ENCODE peak calls at places on chromosomes 5 and 9, in seven cellular contexts. U, I, N, P, S, F and K are unnamed samples.

GRCh38 chr9:126327016-126327749 is 554 bp downstream of the MVB12B start:
- DNase-seq in F (no peak), N (no peak), P (peak), U (no peak), S (peak), I (peak), K (peak)

GRCh38 chr5:67516959-67517358 is 320.4 kb upstream of the CD180 start:
- DNase-seq in P (peak), I (no peak), S (no peak), N (no peak), F (no peak), U (no peak), K (no peak)

GRCh38 chr5:53512539-53512938 is 32.1 kb downstream of the FST start:
- DNase-seq in I (no peak), N (no peak), P (no peak), S (no peak), F (no peak), U (no peak), K (no peak)

GRCh38 chr5:51566940-51567339 is 183.7 kb downstream of the ISL1 start:
- DNase-seq in N (no peak), U (no peak), F (no peak), P (no peak), I (no peak), S (no peak), K (no peak)

GRCh38 chr5:173809014-173809413 is 79.1 kb upstream of the CPEB4 start:
- DNase-seq in I (no peak), N (no peak), S (no peak), P (no peak), U (no peak), F (no peak), K (no peak)

GRCh38 chr9:99606955-99607354 is 214.7 kb upstream of the NR4A3 start:
- DNase-seq in I (no peak), F (no peak), P (no peak), S (no peak), U (no peak), N (no peak), K (no peak)

GRCh38 chr9:97415146-97415545 is 3.2 kb downstream of the TDRD7 start:
- DNase-seq in S (no peak), I (no peak), P (no peak), F (no peak), U (no peak), N (no peak), K (no peak)

GRCh38 chr9:134891016-134891589 is 10.5 kb downstream of the FCN2 start:
- DNase-seq in N (no peak), F (no peak), U (peak), S (no peak), I (peak), P (no peak), K (no peak)

GRCh38 chr9:71955300-71955915 is 44.0 kb downstream of the C9orf85 start:
- DNase-seq in I (no peak), U (no peak), P (no peak), S (no peak), N (no peak), F (no peak), K (no peak)

GRCh38 chr5:35876454-35876853 is 19.8 kb downstream of the IL7R start:
- DNase-seq in F (no peak), N (no peak), U (no peak), I (no peak), S (no peak), P (no peak), K (no peak)

GRCh38 chr9:136833381-136834142 is 8.7 kb upstream of the AJM1 start:
- DNase-seq in U (no peak), I (no peak), S (no peak), F (no peak), P (no peak), N (no peak), K (no peak)

GRCh38 chr5:121974261-121974660 is 12.5 kb downstream of the SRFBP1 start:
- DNase-seq in I (no peak), F (no peak), N (no peak), U (no peak), P (no peak), S (no peak), K (no peak)

GRCh38 chr5:73365301-73365853 is 83.2 kb downstream of the FOXD1 start:
- DNase-seq in I (no peak), S (no peak), F (no peak), U (no peak), N (no peak), P (peak), K (no peak)

GRCh38 chr5:65479527-65479926 is 2.2 kb downstream of the ADAMTS6 start:
- DNase-seq in N (no peak), U (no peak), F (no peak), S (no peak), I (no peak), P (no peak), K (no peak)

GRCh38 chr9:134671341-134672113 is 29.9 kb downstream of the COL5A1 start:
- DNase-seq in I (peak), S (no peak), N (no peak), F (no peak), U (no peak), P (no peak), K (no peak)

GRCh38 chr5:40428129-40428528 is 251.6 kb upstream of the PTGER4 start:
- DNase-seq in I (no peak), N (peak), P (no peak), U (no peak), F (no peak), S (no peak), K (no peak)

GRCh38 chr9:36793277-36793676 is 220.6 kb downstream of the MELK start:
- DNase-seq in I (no peak), U (no peak), F (no peak), S (no peak), N (no peak), P (peak), K (no peak)

GRCh38 chr5:149310488-149310887 is 34.8 kb upstream of the GRPEL2 start:
- DNase-seq in U (no peak), N (no peak), F (no peak), I (no peak), S (no peak), P (no peak), K (no peak)

DNA sequence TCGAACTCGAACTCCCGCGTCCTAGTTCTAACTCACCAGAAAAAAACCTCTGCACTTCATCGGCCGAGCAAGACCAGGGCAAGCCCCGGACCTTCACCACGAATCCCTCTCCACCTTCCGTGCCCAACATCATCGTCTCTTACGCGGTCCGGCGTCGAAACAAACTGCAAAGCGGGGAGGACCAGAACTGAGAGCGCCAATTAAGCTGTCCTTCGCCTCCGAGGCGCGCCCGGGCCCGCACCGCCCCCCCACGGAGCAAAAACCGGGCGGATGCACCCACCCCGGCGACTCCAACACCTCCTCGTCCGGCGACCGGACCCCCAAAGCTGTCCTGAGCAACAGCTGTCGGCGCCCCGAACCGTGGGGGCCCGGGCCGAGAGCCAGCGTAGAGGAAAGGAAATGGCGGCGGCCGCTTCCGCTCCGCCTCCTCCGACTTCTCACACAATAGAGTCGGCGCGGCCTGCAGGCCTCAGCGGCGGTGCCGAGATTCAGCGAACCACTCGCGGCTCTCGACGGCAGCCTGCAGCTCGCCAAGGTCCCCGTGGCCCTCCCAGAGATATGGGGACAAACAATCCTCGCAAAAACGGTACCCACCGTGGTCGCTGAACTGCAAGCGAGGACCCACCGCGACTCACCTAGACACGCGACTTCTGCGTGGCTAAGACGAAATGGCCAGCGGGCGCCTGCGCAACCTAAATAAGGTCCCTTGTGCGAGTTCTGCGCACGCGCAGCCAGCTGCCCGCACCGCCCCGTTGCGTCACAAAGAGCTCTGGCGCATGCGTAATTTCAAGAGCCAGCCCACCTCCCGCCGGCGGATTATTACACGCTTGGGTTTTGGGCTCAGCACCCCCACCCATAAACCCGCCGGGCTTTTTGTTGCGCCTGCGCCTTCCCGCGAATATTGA is at the start of gene HNRNPH1:
- DNase-seq in U (peak), S (peak), I (peak), F (peak), P (peak), N (peak), K (peak)
- TF ChIP-seq POLR2A in U (peak), S (peak), I (peak), F (peak), P (peak), N (peak), K (peak)

DNA sequence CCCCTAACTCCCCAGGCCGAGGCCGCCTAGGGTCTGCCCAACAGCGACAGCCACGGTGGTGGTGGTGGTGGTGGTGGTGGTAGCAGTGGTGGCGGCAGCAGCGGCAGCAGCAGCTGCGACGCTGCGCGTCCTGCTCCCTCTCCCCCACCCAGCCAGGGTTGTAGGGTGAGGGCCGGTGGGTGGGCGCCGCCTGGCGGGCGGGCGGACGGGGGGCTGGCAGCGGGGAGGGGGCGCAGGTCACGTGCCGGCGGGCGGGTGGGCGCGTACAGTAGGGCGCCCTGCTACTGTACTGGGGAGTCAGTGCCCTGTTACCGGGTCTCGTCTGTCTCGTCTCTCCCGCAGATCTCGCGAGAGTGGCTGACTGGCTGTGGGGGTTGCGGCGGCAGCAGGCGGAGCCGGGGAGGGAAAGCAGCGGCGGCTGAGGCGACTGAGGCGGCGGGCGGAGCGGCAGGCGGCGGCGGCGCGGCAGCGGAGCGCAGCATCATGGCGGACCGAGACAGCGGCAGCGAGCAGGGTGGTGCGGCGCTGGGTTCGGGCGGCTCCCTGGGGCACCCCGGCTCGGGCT is at the start of gene PURA:
- DNase-seq in F (peak), I (peak), N (peak), P (peak), U (peak), S (peak), K (peak)
- TF ChIP-seq POLR2A in F (peak), I (no peak), N (peak), P (peak), U (peak), S (peak), K (no peak)

DNA sequence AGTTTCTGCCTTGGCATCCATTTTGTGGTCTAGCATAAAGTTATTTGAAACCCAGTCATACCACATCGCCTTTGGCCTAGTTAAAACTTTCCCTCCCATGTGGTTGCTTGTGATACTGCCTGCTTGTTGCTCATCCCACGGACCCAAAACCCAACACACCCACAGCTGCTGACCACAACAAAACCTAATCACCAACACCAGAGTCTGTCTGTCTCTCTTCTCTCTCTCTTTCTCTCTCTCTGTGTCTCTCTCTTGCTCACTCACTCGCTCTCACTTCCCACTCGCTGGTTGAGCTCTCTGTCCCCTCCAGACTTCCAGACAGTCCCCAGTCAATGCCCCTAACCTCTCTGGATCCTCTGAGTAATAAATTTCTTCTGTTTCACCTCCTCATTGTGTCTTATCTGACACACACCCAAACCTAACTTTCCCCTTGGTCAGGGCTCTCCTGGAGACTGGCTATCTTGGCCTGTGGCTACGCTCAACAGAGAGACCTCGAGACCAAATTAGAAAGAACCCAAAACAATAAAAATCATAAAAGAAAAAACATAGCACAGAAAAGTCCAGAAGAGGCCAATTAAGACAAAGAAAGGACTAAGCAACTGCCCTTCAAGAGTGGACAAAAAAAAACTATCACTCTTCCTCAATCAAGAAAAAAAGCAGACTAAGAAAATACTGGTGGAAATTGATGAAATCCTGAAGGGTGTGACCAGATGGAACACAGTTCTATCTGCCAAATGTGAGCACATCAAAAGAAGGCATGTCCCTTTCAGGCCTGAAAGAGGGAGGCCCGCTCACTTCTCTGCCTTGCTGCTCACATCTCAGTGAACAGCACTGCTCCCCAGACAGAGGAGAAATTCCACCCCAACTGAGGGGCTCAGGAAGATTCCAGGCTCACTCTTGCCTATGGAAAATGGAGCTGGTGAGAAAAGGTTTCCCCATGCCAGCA is 41.4 kb downstream of the TTLL11 start:
- DNase-seq in I (no peak), P (no peak), S (no peak), F (no peak), U (no peak), N (no peak), K (no peak)
- TF ChIP-seq POLR2A in I (no peak), P (no peak), S (no peak), F (no peak), U (no peak), N (no peak), K (no peak)

GRCh38 chr9:33924978-33925797 is 108.2 kb downstream of the UBE2R2 start:
- DNase-seq in I (no peak), N (no peak), P (peak), S (peak), U (peak), F (peak), K (no peak)
- TF ChIP-seq POLR2A in I (no peak), N (no peak), P (no peak), S (no peak), U (no peak), F (no peak), K (no peak)

GRCh38 chr5:68528877-68529276 is 313.3 kb downstream of the PIK3R1 start:
- DNase-seq in N (no peak), P (no peak), S (no peak), F (no peak), I (no peak), U (no peak), K (no peak)
- TF ChIP-seq POLR2A in N (no peak), P (no peak), S (no peak), F (no peak), I (no peak), U (no peak), K (no peak)

GRCh38 chr9:121121582-121122087 is 46.9 kb downstream of the CNTRL start:
- DNase-seq in P (peak), N (peak), S (peak), I (peak), F (peak), U (peak), K (peak)
- TF ChIP-seq POLR2A in P (peak), N (peak), S (peak), I (no peak), F (peak), U (no peak), K (no peak)

GRCh38 chr5:114237766-114238165 is 124.1 kb upstream of the KCNN2 start:
- DNase-seq in U (no peak), I (no peak), N (no peak), F (no peak), P (peak), S (no peak), K (no peak)
- TF ChIP-seq POLR2A in U (no peak), I (no peak), N (no peak), F (no peak), P (no peak), S (no peak), K (no peak)

GRCh38 chr9:114167591-114168091 is 12.3 kb downstream of the COL27A1 start:
- DNase-seq in P (no peak), I (peak), F (no peak), N (no peak), S (no peak), U (no peak), K (no peak)

GRCh38 chr9:114166606-114167572 is 11.6 kb downstream of the COL27A1 start:
- DNase-seq in N (no peak), P (no peak), U (no peak), F (no peak), S (no peak), I (peak), K (no peak)

GRCh38 chr9:114169029-114169939 is 13.9 kb downstream of the COL27A1 start:
- DNase-seq in U (no peak), F (no peak), N (no peak), I (peak), P (no peak), S (no peak), K (no peak)

GRCh38 chr9:114169940-114170791 is 14.8 kb downstream of the COL27A1 start:
- DNase-seq in S (no peak), F (no peak), N (no peak), U (no peak), P (no peak), I (peak), K (no peak)

GRCh38 chr9:114168281-114169028 is 13.1 kb downstream of the COL27A1 start:
- DNase-seq in N (no peak), U (no peak), F (no peak), P (no peak), I (peak), S (no peak), K (no peak)
- TF ChIP-seq POLR2A in N (no peak), U (no peak), F (no peak), P (no peak), I (no peak), S (no peak), K (no peak)

GRCh38 chr5:31983851-31984250 is 190.3 kb downstream of the GOLPH3 start:
- DNase-seq in S (no peak), I (no peak), U (no peak), N (no peak), P (no peak), F (no peak), K (no peak)

GRCh38 chr5:31982027-31982426 is 192.1 kb downstream of the GOLPH3 start:
- DNase-seq in N (no peak), P (no peak), I (no peak), F (no peak), U (no peak), S (no peak), K (no peak)

GRCh38 chr5:31986101-31986500 is 188.0 kb downstream of the GOLPH3 start:
- DNase-seq in P (no peak), U (no peak), F (no peak), I (no peak), N (no peak), S (no peak), K (no peak)

GRCh38 chr5:31982661-31983060 is 191.5 kb downstream of the GOLPH3 start:
- DNase-seq in U (no peak), N (no peak), P (no peak), I (no peak), F (no peak), S (no peak), K (no peak)

GRCh38 chr5:31984691-31985090 is 189.4 kb downstream of the GOLPH3 start:
- DNase-seq in U (no peak), I (no peak), N (no peak), P (no peak), S (no peak), F (no peak), K (no peak)
- TF ChIP-seq POLR2A in U (no peak), I (no peak), N (no peak), P (no peak), S (no peak), F (no peak), K (no peak)

GRCh38 chr5:177442066-177442836 is 4.4 kb upstream of the PRR7 start:
- DNase-seq in P (no peak), F (no peak), N (no peak), U (no peak), I (peak), S (no peak), K (peak)

GRCh38 chr5:177438468-177438867 is 8.1 kb upstream of the PRR7 start:
- DNase-seq in S (no peak), U (no peak), P (no peak), N (no peak), F (no peak), I (no peak), K (no peak)

GRCh38 chr5:177439518-177440053 is 7.0 kb upstream of the PRR7 start:
- DNase-seq in N (no peak), I (no peak), S (no peak), U (no peak), P (no peak), F (no peak), K (no peak)

GRCh38 chr5:177440990-177441780 is 5.4 kb upstream of the PRR7 start:
- DNase-seq in U (no peak), S (no peak), I (peak), P (no peak), N (no peak), F (no peak), K (no peak)

GRCh38 chr5:177440211-177440989 is 6.2 kb upstream of the PRR7 start:
- DNase-seq in P (no peak), S (no peak), N (no peak), F (no peak), I (no peak), U (no peak), K (no peak)
- TF ChIP-seq POLR2A in P (no peak), S (no peak), N (no peak), F (peak), I (no peak), U (no peak), K (no peak)